ENCODE peak calls at places on chromosome 17, in five cellular contexts. One of them, this sample, is unnamed.

GRCh38 chr17:75091855-75092327 is 4.1 kb downstream of the SLC16A5 start:
- DNase-seq in skeletal muscle cell: no peak
- DNase-seq in lung microvascular endothelial cell: no peak
- DNase-seq in NCI-H1048: no peak
- DNase-seq in IMR-90: no peak
- DNase-seq in this sample: no peak

GRCh38 chr17:9668532-9668931 is 23.2 kb downstream of the USP43 start:
- DNase-seq in skeletal muscle cell: no peak
- DNase-seq in lung microvascular endothelial cell: no peak
- DNase-seq in NCI-H1048: no peak
- DNase-seq in IMR-90: no peak
- DNase-seq in this sample: no peak

GRCh38 chr17:38702900-38703741 is 2.0 kb upstream of the MLLT6 start:
- DNase-seq in skeletal muscle cell: no peak
- DNase-seq in lung microvascular endothelial cell: no peak
- DNase-seq in NCI-H1048: no peak
- DNase-seq in IMR-90: no peak
- DNase-seq in this sample: no peak

GRCh38 chr17:79970576-79971068 is 65.0 kb downstream of the TBC1D16 start:
- DNase-seq in skeletal muscle cell: no peak
- DNase-seq in lung microvascular endothelial cell: peak
- DNase-seq in NCI-H1048: no peak
- DNase-seq in IMR-90: peak
- DNase-seq in this sample: peak

GRCh38 chr17:78316115-78316866 is 43.6 kb downstream of the SOCS3 start:
- DNase-seq in skeletal muscle cell: no peak
- DNase-seq in lung microvascular endothelial cell: no peak
- DNase-seq in NCI-H1048: no peak
- DNase-seq in IMR-90: no peak
- DNase-seq in this sample: no peak

GRCh38 chr17:61397086-61397842 is 2.4 kb upstream of the TBX2 start:
- DNase-seq in skeletal muscle cell: no peak
- DNase-seq in lung microvascular endothelial cell: no peak
- DNase-seq in NCI-H1048: no peak
- DNase-seq in IMR-90: peak
- DNase-seq in this sample: no peak

GRCh38 chr17:34236341-34236892 is 18.7 kb upstream of the CCL2 start:
- DNase-seq in skeletal muscle cell: no peak
- DNase-seq in lung microvascular endothelial cell: no peak
- DNase-seq in NCI-H1048: no peak
- DNase-seq in IMR-90: no peak
- DNase-seq in this sample: no peak

GRCh38 chr17:7380855-7381683 is at the start of gene TNK1:
- DNase-seq in skeletal muscle cell: no peak
- DNase-seq in lung microvascular endothelial cell: no peak
- DNase-seq in NCI-H1048: no peak
- DNase-seq in IMR-90: no peak
- DNase-seq in this sample: no peak

GRCh38 chr17:67492824-67493490 is 115.9 kb downstream of the PITPNC1 start:
- DNase-seq in skeletal muscle cell: no peak
- DNase-seq in lung microvascular endothelial cell: no peak
- DNase-seq in NCI-H1048: no peak
- DNase-seq in IMR-90: peak
- DNase-seq in this sample: no peak

GRCh38 chr17:63537991-63538692 is 12.1 kb upstream of the DCAF7 start:
- DNase-seq in skeletal muscle cell: no peak
- DNase-seq in lung microvascular endothelial cell: no peak
- DNase-seq in NCI-H1048: no peak
- DNase-seq in IMR-90: no peak
- DNase-seq in this sample: no peak

GRCh38 chr17:17235212-17236174 is 1.5 kb downstream of the FLCN start:
- DNase-seq in skeletal muscle cell: no peak
- DNase-seq in lung microvascular endothelial cell: peak
- DNase-seq in NCI-H1048: no peak
- DNase-seq in IMR-90: peak
- DNase-seq in this sample: peak

GRCh38 chr17:38742431-38743308 is 5.5 kb downstream of the PCGF2 start:
- DNase-seq in skeletal muscle cell: peak
- DNase-seq in lung microvascular endothelial cell: peak
- DNase-seq in NCI-H1048: no peak
- DNase-seq in IMR-90: peak
- DNase-seq in this sample: peak

This sample was measured in dermis blood vessel endothelial cell.